ENCODE peak calls at places on chromosomes 7 and 10, in seven cellular contexts. N, Q, V, H, I, L and U are unnamed samples. For H3K36me3, the result is how much of the 10 kb centered on the place peaks cover.

GRCh38 chr10:75233444-75234016 is 2.2 kb downstream of the COMTD1 start:
- DNase-seq in N (no peak), Q (no peak), V (peak), H (no peak), I (no peak), L (no peak), U (no peak)

GRCh38 chr7:151175793-151176311 is 8.4 kb upstream of the GBX1 start:
- DNase-seq in N (no peak), Q (no peak), V (no peak), H (no peak), I (no peak), L (no peak), U (no peak)

GRCh38 chr10:10307551-10307950 is 710.1 kb upstream of the CELF2 start:
- DNase-seq in N (no peak), Q (no peak), V (no peak), H (no peak), I (no peak), L (no peak), U (no peak)

GRCh38 chr7:141161959-141162547 is 88.2 kb downstream of the TMEM178B start:
- DNase-seq in N (no peak), Q (no peak), V (no peak), H (no peak), I (no peak), L (no peak), U (no peak)

GRCh38 chr10:130463104-130463875 is 327.1 kb downstream of the GLRX3 start:
- DNase-seq in N (no peak), Q (no peak), V (no peak), H (no peak), I (no peak), L (no peak), U (no peak)

GRCh38 chr7:4214501-4215155 is 467.5 kb upstream of the FOXK1 start:
- DNase-seq in N (no peak), Q (no peak), V (no peak), H (no peak), I (no peak), L (no peak), U (no peak)

GRCh38 chr7:28330384-28331070 is 81.8 kb upstream of the CREB5 start:
- DNase-seq in N (no peak), Q (no peak), V (no peak), H (no peak), I (no peak), L (peak), U (no peak)

GRCh38 chr10:22682237-22683192 is 31.9 kb downstream of the PIP4K2A start:
- DNase-seq in N (no peak), Q (no peak), V (peak), H (peak), I (no peak), L (peak), U (no peak)

GRCh38 chr7:108526768-108527017 is 758 bp upstream of the PNPLA8 start:
- DNase-seq in N (no peak), Q (no peak), V (no peak), H (no peak), I (no peak), L (no peak), U (no peak)

GRCh38 chr10:18340496-18341051 is 200.3 kb downstream of the CACNB2 start:
- DNase-seq in N (no peak), Q (no peak), V (no peak), H (peak), I (no peak), L (peak), U (no peak)

GRCh38 chr7:13778967-13779366 is 210.5 kb downstream of the ETV1 start:
- DNase-seq in N (peak), Q (no peak), V (no peak), H (peak), I (no peak), L (peak), U (no peak)

GRCh38 chr7:33669251-33669670 is 236.1 kb upstream of the BMPER start:
- DNase-seq in N (no peak), Q (no peak), V (no peak), H (peak), I (no peak), L (no peak), U (no peak)

GRCh38 chr7:140928491-140929309 is 4.0 kb upstream of the BRAF start:
- DNase-seq in N (no peak), Q (no peak), V (no peak), H (no peak), I (no peak), L (no peak), U (no peak)

GRCh38 chr10:44390585-44391072 is 5.7 kb upstream of the CXCL12 start:
- DNase-seq in N (no peak), Q (no peak), V (no peak), H (no peak), I (no peak), L (no peak), U (no peak)

GRCh38 chr10:58806970-58807630 is 294.4 kb downstream of the BICC1 start:
- DNase-seq in N (no peak), Q (no peak), V (no peak), H (no peak), I (no peak), L (no peak), U (no peak)

GRCh38 chr7:74044366-74045350 is 16.7 kb downstream of the ELN start:
- DNase-seq in N (no peak), Q (no peak), V (no peak), H (no peak), I (no peak), L (no peak), U (peak)

GRCh38 chr7:157769870-157770213 is 433.0 kb downstream of the DNAJB6 start:
- DNase-seq in N (no peak), Q (no peak), V (no peak), H (no peak), I (no peak), L (no peak), U (peak)

GRCh38 chr7:39592586-39592985 is 26.4 kb downstream of the YAE1 start:
- DNase-seq in N (no peak), Q (no peak), V (no peak), H (peak), I (no peak), L (peak), U (no peak)

GRCh38 chr10:124688889-124689670 is 55.1 kb downstream of the FAM53B start:
- DNase-seq in N (no peak), Q (no peak), V (peak), H (no peak), I (no peak), L (no peak), U (no peak)

GRCh38 chr7:23043441-23043840 is 29.5 kb upstream of the HYCC1 start:
- DNase-seq in N (no peak), Q (no peak), V (no peak), H (peak), I (no peak), L (no peak), U (no peak)

GRCh38 chr7:110889363-110889762 is 201.6 kb upstream of the LRRN3 start:
- DNase-seq in N (no peak), Q (no peak), V (no peak), H (no peak), I (no peak), L (no peak), U (no peak)

GRCh38 chr10:78516236-78516635 is 482.6 kb downstream of the RPS24 start:
- DNase-seq in N (peak), Q (no peak), V (no peak), H (no peak), I (no peak), L (no peak), U (no peak)

GRCh38 chr7:7569113-7569527 is 2.4 kb downstream of the MIOS start:
- DNase-seq in N (no peak), Q (no peak), V (no peak), H (no peak), I (no peak), L (no peak), U (no peak)

GRCh38 chr7:23477170-23477525 is 6.9 kb upstream of the IGF2BP3 start:
- DNase-seq in N (no peak), Q (no peak), V (no peak), H (no peak), I (no peak), L (no peak), U (no peak)

GRCh38 chr7:27242580-27243339 is at the start of gene EVX1:
- DNase-seq in N (no peak), Q (no peak), V (peak), H (no peak), I (no peak), L (no peak), U (no peak)

GRCh38 chr10:46536781-46537180 is 19.7 kb downstream of the GPRIN2 start:
- DNase-seq in N (no peak), Q (no peak), V (no peak), H (no peak), I (no peak), L (no peak), U (no peak)

GRCh38 chr10:68135922-68136718 is 26.8 kb downstream of the MYPN start:
- DNase-seq in N (no peak), Q (peak), V (no peak), H (peak), I (no peak), L (peak), U (no peak)

GRCh38 chr10:124737221-124737620 is 7.0 kb downstream of the FAM53B start:
- DNase-seq in N (peak), Q (no peak), V (no peak), H (no peak), I (peak), L (no peak), U (no peak)

GRCh38 chr7:146659732-146660131 is 543.1 kb downstream of the CNTNAP2 start:
- DNase-seq in N (no peak), Q (no peak), V (no peak), H (no peak), I (no peak), L (no peak), U (no peak)

GRCh38 chr10:13716161-13717071 is 129.7 kb downstream of the PRPF18 start:
- DNase-seq in N (no peak), Q (no peak), V (no peak), H (peak), I (peak), L (peak), U (no peak)

GRCh38 chr10:60427148-60427547 is 37.5 kb upstream of the ANK3 start:
- DNase-seq in N (no peak), Q (no peak), V (no peak), H (no peak), I (no peak), L (peak), U (no peak)

GRCh38 chr10:24349379-24350110 is 140.6 kb downstream of the KIAA1217 start:
- DNase-seq in N (no peak), Q (no peak), V (no peak), H (peak), I (no peak), L (peak), U (no peak)

GRCh38 chr7:149317986-149318672 is 56.1 kb downstream of the ZNF783 start:
- DNase-seq in N (no peak), Q (peak), V (no peak), H (no peak), I (no peak), L (no peak), U (no peak)
- TF ChIP-seq CTCF in N (no peak), Q (peak), V (no peak), H (no peak), I (no peak), L (no peak), U (peak)

GRCh38 chr7:18566205-18566604 is 70.7 kb downstream of the HDAC9 start:
- DNase-seq in N (no peak), Q (no peak), V (no peak), H (no peak), I (no peak), L (no peak), U (no peak)
- H3K4me3 ChIP-seq in N (no peak), Q (no peak), V (no peak), H (no peak), I (no peak), L (no peak), U (no peak)

GRCh38 chr7:128946936-128947830 is 9.5 kb downstream of the IRF5 start:
- DNase-seq in N (no peak), Q (no peak), V (no peak), H (no peak), I (no peak), L (no peak), U (no peak)
- H3K36me3 ChIP-seq in N (under half), Q (under half), V (under half), H (under half), I (under half), L (under half), U (under half)

DNA sequence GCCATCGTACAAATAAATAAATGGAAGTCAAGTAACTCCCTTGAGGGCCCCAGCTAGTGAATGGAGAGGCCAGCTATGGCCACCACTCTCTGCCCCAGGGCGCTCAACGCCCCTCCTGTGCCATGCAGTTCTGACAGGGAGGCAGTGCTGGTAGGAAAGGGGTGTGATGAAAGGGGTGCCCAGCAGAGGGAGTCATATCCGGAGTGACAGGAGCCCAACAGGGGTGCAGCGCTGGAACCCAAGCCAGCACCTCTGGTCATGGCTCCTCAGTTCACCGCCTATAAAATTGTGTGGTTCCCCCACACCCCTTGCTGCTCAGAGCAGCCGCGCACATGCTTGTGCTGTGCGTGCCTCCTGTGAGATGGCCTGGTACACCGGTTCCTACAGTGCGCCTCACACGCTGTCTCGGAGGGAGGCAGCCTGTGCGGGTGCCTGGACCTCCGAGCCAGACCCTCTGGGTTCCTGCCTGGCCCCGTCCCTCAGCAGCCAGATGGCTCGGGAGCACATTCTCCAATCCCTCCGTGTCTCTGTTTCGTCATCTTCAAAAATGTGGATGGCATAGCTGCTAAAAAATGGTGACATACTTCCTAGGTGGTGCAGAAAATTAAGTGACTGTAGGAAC is 125.6 kb downstream of the EGFR start:
- DNase-seq in N (no peak), Q (no peak), V (no peak), H (no peak), I (no peak), L (no peak), U (peak)
- TF ChIP-seq CTCF in N (no peak), Q (peak), V (no peak), H (peak), I (no peak), L (peak), U (peak)

GRCh38 chr10:42951486-42952251 is 125.2 kb upstream of the RET start:
- DNase-seq in N (no peak), Q (no peak), V (no peak), H (no peak), I (no peak), L (no peak), U (no peak)
- H3K4me3 ChIP-seq in N (no peak), Q (peak), V (no peak), H (no peak), I (no peak), L (no peak), U (no peak)